ENCODE peak calls at places on chromosome 5, in six cellular contexts. One of them, this sample, is unnamed.

GRCh38 chr5:15492545-15492944 is 7.4 kb upstream of the FBXL7 start:
- DNase-seq in heart right ventricle: no peak
- DNase-seq in astrocyte of the spinal cord: no peak
- DNase-seq in CD8-positive, alpha-beta T cell: no peak
- DNase-seq in left lung: no peak
- DNase-seq in iPS DF 6.9: no peak
- DNase-seq in this sample: no peak

GRCh38 chr5:103669615-103670014 is 107.0 kb upstream of the NUDT12 start:
- DNase-seq in heart right ventricle: no peak
- DNase-seq in astrocyte of the spinal cord: no peak
- DNase-seq in CD8-positive, alpha-beta T cell: no peak
- DNase-seq in left lung: no peak
- DNase-seq in iPS DF 6.9: no peak
- DNase-seq in this sample: no peak

GRCh38 chr5:93586948-93587918 is 4.2 kb downstream of the NR2F1 start:
- DNase-seq in heart right ventricle: no peak
- DNase-seq in astrocyte of the spinal cord: peak; percentile 66
- DNase-seq in CD8-positive, alpha-beta T cell: no peak
- DNase-seq in left lung: no peak
- DNase-seq in iPS DF 6.9: no peak
- DNase-seq in this sample: no peak

GRCh38 chr5:176676361-176676824 is 29.1 kb downstream of the TSPAN17 start:
- DNase-seq in heart right ventricle: peak; percentile 73
- DNase-seq in astrocyte of the spinal cord: peak; percentile 8
- DNase-seq in CD8-positive, alpha-beta T cell: no peak
- DNase-seq in left lung: no peak
- DNase-seq in iPS DF 6.9: no peak
- DNase-seq in this sample: no peak

GRCh38 chr5:15365040-15365439 is 134.9 kb upstream of the FBXL7 start:
- DNase-seq in heart right ventricle: no peak
- DNase-seq in astrocyte of the spinal cord: peak; percentile 3
- DNase-seq in CD8-positive, alpha-beta T cell: no peak
- DNase-seq in left lung: no peak
- DNase-seq in iPS DF 6.9: no peak
- DNase-seq in this sample: no peak

GRCh38 chr5:14118551-14119320 is 24.4 kb upstream of the TRIO start:
- DNase-seq in heart right ventricle: peak; percentile 46
- DNase-seq in astrocyte of the spinal cord: no peak
- DNase-seq in CD8-positive, alpha-beta T cell: no peak
- DNase-seq in left lung: no peak
- DNase-seq in iPS DF 6.9: no peak
- DNase-seq in this sample: no peak

GRCh38 chr5:142003266-142003800 is 9.5 kb downstream of the GNPDA1 start:
- DNase-seq in heart right ventricle: no peak
- DNase-seq in astrocyte of the spinal cord: no peak
- DNase-seq in CD8-positive, alpha-beta T cell: no peak
- DNase-seq in left lung: no peak
- DNase-seq in iPS DF 6.9: no peak
- DNase-seq in this sample: no peak

GRCh38 chr5:54663876-54664275 is 146.3 kb downstream of the SNX18 start:
- DNase-seq in heart right ventricle: no peak
- DNase-seq in astrocyte of the spinal cord: peak; percentile 92
- DNase-seq in CD8-positive, alpha-beta T cell: no peak
- DNase-seq in left lung: no peak
- DNase-seq in iPS DF 6.9: no peak
- DNase-seq in this sample: no peak

GRCh38 chr5:38782185-38782584 is 63.6 kb upstream of the OSMR start:
- DNase-seq in heart right ventricle: no peak
- DNase-seq in astrocyte of the spinal cord: no peak
- DNase-seq in CD8-positive, alpha-beta T cell: no peak
- DNase-seq in left lung: no peak
- DNase-seq in iPS DF 6.9: no peak
- DNase-seq in this sample: no peak

GRCh38 chr5:20680718-20681302 is 692.8 kb upstream of the CDH18 start:
- DNase-seq in heart right ventricle: no peak
- DNase-seq in astrocyte of the spinal cord: no peak
- DNase-seq in CD8-positive, alpha-beta T cell: no peak
- DNase-seq in left lung: no peak
- DNase-seq in iPS DF 6.9: no peak
- DNase-seq in this sample: no peak

GRCh38 chr5:43409809-43410271 is 2.4 kb downstream of the CCL28 start:
- DNase-seq in heart right ventricle: no peak
- DNase-seq in astrocyte of the spinal cord: no peak
- DNase-seq in CD8-positive, alpha-beta T cell: no peak
- DNase-seq in left lung: peak; percentile 55
- DNase-seq in iPS DF 6.9: no peak
- DNase-seq in this sample: peak; percentile 77

GRCh38 chr5:438481-438981 is 4.4 kb upstream of the EXOC3 start:
- DNase-seq in heart right ventricle: no peak
- DNase-seq in astrocyte of the spinal cord: no peak
- DNase-seq in CD8-positive, alpha-beta T cell: no peak
- DNase-seq in left lung: no peak
- DNase-seq in iPS DF 6.9: no peak
- DNase-seq in this sample: no peak

GRCh38 chr5:55702612-55703345 is 9.3 kb downstream of the SLC38A9 start:
- DNase-seq in heart right ventricle: no peak
- DNase-seq in astrocyte of the spinal cord: no peak
- DNase-seq in CD8-positive, alpha-beta T cell: no peak
- DNase-seq in left lung: no peak
- DNase-seq in iPS DF 6.9: no peak
- DNase-seq in this sample: no peak

GRCh38 chr5:59496524-59497134 is 396.9 kb downstream of the PDE4D start:
- DNase-seq in heart right ventricle: no peak
- DNase-seq in astrocyte of the spinal cord: no peak
- DNase-seq in CD8-positive, alpha-beta T cell: no peak
- DNase-seq in left lung: no peak
- DNase-seq in iPS DF 6.9: peak; percentile 45
- DNase-seq in this sample: peak; percentile 33

GRCh38 chr5:131589510-131590348 is 45.3 kb downstream of the RAPGEF6 start:
- DNase-seq in heart right ventricle: no peak
- DNase-seq in astrocyte of the spinal cord: peak; percentile 56
- DNase-seq in CD8-positive, alpha-beta T cell: peak; percentile 8
- DNase-seq in left lung: no peak
- DNase-seq in iPS DF 6.9: peak; percentile 18
- DNase-seq in this sample: no peak

GRCh38 chr5:91151947-91152346 is 231.2 kb downstream of the ARRDC3 start:
- DNase-seq in heart right ventricle: peak; percentile 55
- DNase-seq in astrocyte of the spinal cord: peak; percentile 75
- DNase-seq in CD8-positive, alpha-beta T cell: no peak
- DNase-seq in left lung: peak; percentile 68
- DNase-seq in iPS DF 6.9: no peak
- DNase-seq in this sample: no peak

GRCh38 chr5:61768692-61769281 is 436.7 kb downstream of the ZSWIM6 start:
- DNase-seq in heart right ventricle: no peak
- DNase-seq in astrocyte of the spinal cord: peak; percentile 9
- DNase-seq in CD8-positive, alpha-beta T cell: no peak
- DNase-seq in left lung: no peak
- DNase-seq in iPS DF 6.9: peak; percentile 75
- DNase-seq in this sample: peak; percentile 61

GRCh38 chr5:93748875-93749397 is 7.5 kb upstream of the POU5F2 start:
- DNase-seq in heart right ventricle: no peak
- DNase-seq in astrocyte of the spinal cord: no peak
- DNase-seq in CD8-positive, alpha-beta T cell: no peak
- DNase-seq in left lung: no peak
- DNase-seq in iPS DF 6.9: no peak
- DNase-seq in this sample: no peak

GRCh38 chr5:14373685-14374084 is 207.9 kb upstream of the OTULINL start:
- DNase-seq in heart right ventricle: no peak
- DNase-seq in astrocyte of the spinal cord: no peak
- DNase-seq in CD8-positive, alpha-beta T cell: no peak
- DNase-seq in left lung: no peak
- DNase-seq in iPS DF 6.9: no peak
- DNase-seq in this sample: no peak

GRCh38 chr5:113478691-113479090 is 9.6 kb downstream of the MCC start:
- DNase-seq in heart right ventricle: no peak
- DNase-seq in astrocyte of the spinal cord: no peak
- DNase-seq in CD8-positive, alpha-beta T cell: no peak
- DNase-seq in left lung: no peak
- DNase-seq in iPS DF 6.9: no peak
- DNase-seq in this sample: no peak

GRCh38 chr5:166942948-166943347 is 1348.5 kb upstream of the WWC1 start:
- DNase-seq in heart right ventricle: no peak
- DNase-seq in astrocyte of the spinal cord: no peak
- DNase-seq in CD8-positive, alpha-beta T cell: no peak
- DNase-seq in left lung: no peak
- DNase-seq in iPS DF 6.9: no peak
- DNase-seq in this sample: no peak

GRCh38 chr5:111511174-111512025 is 935 bp downstream of the STARD4 start:
- DNase-seq in heart right ventricle: no peak
- DNase-seq in astrocyte of the spinal cord: peak; percentile 45
- DNase-seq in CD8-positive, alpha-beta T cell: no peak
- DNase-seq in left lung: no peak
- DNase-seq in iPS DF 6.9: no peak
- DNase-seq in this sample: no peak

GRCh38 chr5:111513175-111513520 is 813 bp upstream of the STARD4 start:
- DNase-seq in heart right ventricle: no peak
- DNase-seq in astrocyte of the spinal cord: no peak
- DNase-seq in CD8-positive, alpha-beta T cell: no peak
- DNase-seq in left lung: no peak
- DNase-seq in iPS DF 6.9: no peak
- DNase-seq in this sample: no peak

GRCh38 chr5:111512026-111512405 is 319 bp downstream of the STARD4 start:
- DNase-seq in heart right ventricle: peak; percentile 44
- DNase-seq in astrocyte of the spinal cord: peak; percentile 61
- DNase-seq in CD8-positive, alpha-beta T cell: no peak
- DNase-seq in left lung: no peak
- DNase-seq in iPS DF 6.9: no peak
- DNase-seq in this sample: no peak

GRCh38 chr5:111512406-111513174 is at the start of gene STARD4:
- DNase-seq in heart right ventricle: peak; percentile 97
- DNase-seq in astrocyte of the spinal cord: peak; percentile 97
- DNase-seq in CD8-positive, alpha-beta T cell: peak; percentile 94
- DNase-seq in left lung: peak; percentile 96
- DNase-seq in iPS DF 6.9: peak; percentile 90
- DNase-seq in this sample: peak; percentile 93

DNA sequence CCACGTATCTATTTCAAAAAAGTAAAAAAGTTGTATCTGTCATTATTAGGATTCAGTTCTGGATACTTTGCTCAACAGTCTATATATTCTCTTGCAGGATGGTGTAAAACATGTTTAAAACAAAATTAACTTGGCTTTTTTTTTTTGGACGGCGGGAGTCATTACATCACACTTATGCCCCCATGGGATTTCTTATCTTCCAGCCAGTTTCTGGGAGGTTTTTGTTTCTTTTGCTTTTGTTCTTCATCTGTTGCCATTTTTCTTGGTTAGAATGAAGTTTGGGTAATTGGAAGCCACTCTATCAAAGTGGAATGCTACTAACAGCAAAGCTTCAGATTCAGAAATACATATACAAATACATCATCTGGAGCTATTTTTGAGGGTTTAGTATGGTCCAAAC is 1.8 kb upstream of the STARD4 start:
- DNase-seq in heart right ventricle: no peak
- DNase-seq in astrocyte of the spinal cord: no peak
- DNase-seq in CD8-positive, alpha-beta T cell: no peak
- DNase-seq in left lung: no peak
- DNase-seq in iPS DF 6.9: no peak
- DNase-seq in this sample: no peak
- H3K4me3 ChIP-seq in heart right ventricle: no peak overlapping the region
- H3K4me3 ChIP-seq in astrocyte of the spinal cord: no peak overlapping the region
- H3K4me3 ChIP-seq in CD8-positive, alpha-beta T cell: no peak overlapping the region
- H3K4me3 ChIP-seq in left lung: no peak overlapping the region
- H3K4me3 ChIP-seq in iPS DF 6.9: no peak overlapping the region
- H3K4me3 ChIP-seq in this sample: no peak overlapping the region

GRCh38 chr5:171980729-171981128 is 25.7 kb downstream of the FBXW11 start:
- DNase-seq in heart right ventricle: no peak
- DNase-seq in astrocyte of the spinal cord: no peak
- DNase-seq in CD8-positive, alpha-beta T cell: no peak
- DNase-seq in left lung: no peak
- DNase-seq in iPS DF 6.9: peak; percentile 41
- DNase-seq in this sample: no peak
- H3K4me3 ChIP-seq in heart right ventricle: no peak overlapping the region
- H3K4me3 ChIP-seq in astrocyte of the spinal cord: no peak overlapping the region
- H3K4me3 ChIP-seq in CD8-positive, alpha-beta T cell: no peak overlapping the region
- H3K4me3 ChIP-seq in left lung: no peak overlapping the region
- H3K4me3 ChIP-seq in iPS DF 6.9: no peak overlapping the region
- H3K4me3 ChIP-seq in this sample: no peak overlapping the region

DNA sequence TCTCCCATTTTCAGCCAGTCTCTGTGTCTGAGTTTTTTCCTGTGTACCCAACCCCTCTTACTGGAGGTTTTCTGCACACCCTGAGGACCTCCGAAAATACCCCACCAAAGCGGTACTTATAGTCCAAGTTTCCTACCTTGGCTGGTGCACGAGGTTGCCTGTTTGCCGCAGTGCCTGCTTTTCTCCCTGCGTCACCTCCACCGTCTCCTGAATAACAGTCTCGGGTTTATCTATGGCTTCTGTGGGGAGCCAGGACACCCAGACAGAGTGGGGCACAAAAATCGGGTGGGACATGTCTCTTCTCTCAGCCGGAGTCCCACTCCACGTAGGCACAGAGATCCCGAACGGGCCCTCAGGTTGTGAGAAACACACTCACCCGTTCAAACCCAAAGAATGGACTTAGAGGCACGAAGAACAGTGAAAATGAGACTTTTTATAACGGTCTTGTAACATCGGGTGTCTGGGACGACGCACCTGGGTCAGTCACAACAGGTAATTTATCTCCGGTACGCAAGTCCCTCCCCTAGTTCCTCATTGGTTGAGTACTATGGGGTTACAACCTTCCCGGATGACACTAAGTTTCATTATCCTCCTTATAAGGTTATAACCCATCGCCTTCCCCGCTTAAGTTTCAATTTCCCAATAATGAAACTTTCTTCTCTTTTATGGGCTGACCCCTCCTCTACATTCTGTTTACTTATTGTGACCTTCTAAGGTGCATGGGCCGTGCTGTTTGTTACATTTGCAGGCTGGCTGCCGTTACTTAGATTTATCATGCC is 970.2 kb upstream of the COX7C start:
- DNase-seq in heart right ventricle: no peak
- DNase-seq in astrocyte of the spinal cord: no peak
- DNase-seq in CD8-positive, alpha-beta T cell: no peak
- DNase-seq in left lung: no peak
- DNase-seq in iPS DF 6.9: no peak
- DNase-seq in this sample: no peak
- H3K4me3 ChIP-seq in heart right ventricle: no peak overlapping the region
- H3K4me3 ChIP-seq in astrocyte of the spinal cord: no peak overlapping the region
- H3K4me3 ChIP-seq in CD8-positive, alpha-beta T cell: no peak overlapping the region
- H3K4me3 ChIP-seq in left lung: no peak overlapping the region
- H3K4me3 ChIP-seq in iPS DF 6.9: no peak overlapping the region
- H3K4me3 ChIP-seq in this sample: no peak overlapping the region

DNA sequence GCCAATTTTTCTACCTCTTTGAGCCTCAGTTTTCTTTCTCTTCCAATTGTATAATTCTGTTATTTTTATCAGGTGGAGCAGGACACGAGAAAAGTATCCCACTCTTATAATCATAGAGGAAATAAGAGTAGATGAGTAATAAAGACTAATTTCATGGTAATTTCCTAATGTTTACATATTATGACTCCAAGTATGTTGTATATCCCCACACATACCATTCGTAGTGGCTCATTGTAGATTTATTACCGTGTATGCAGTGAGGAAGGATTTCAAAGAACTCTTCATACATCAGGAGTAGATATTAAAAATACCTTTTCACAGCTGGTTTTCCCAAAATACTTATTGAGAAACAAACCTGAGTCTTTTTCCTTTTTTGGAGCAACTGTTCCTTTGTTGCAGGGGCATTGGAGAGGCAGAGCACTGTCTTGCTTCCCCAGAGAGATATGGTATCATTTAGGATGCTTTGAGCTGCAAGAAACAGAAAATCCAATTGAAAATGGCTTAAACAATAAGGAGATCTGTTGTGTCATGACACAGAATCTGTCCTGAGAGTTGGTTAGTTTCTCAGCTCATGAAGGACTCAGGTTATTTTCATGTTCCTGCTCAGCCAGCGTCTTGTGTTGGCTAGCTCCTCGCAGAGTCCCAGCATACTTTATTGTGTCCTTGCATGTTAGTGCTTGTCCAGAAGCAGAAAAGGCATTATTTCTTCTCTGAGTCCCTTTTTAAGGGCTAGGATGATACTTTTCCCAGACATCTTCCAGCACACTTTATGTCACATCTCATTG is 291.2 kb downstream of the ARHGAP26 start:
- DNase-seq in heart right ventricle: no peak
- DNase-seq in astrocyte of the spinal cord: peak; percentile 79
- DNase-seq in CD8-positive, alpha-beta T cell: no peak
- DNase-seq in left lung: no peak
- DNase-seq in iPS DF 6.9: no peak
- DNase-seq in this sample: no peak
- H3K4me3 ChIP-seq in heart right ventricle: no peak overlapping the region
- H3K4me3 ChIP-seq in astrocyte of the spinal cord: no peak overlapping the region
- H3K4me3 ChIP-seq in CD8-positive, alpha-beta T cell: no peak overlapping the region
- H3K4me3 ChIP-seq in left lung: no peak overlapping the region
- H3K4me3 ChIP-seq in iPS DF 6.9: no peak overlapping the region
- H3K4me3 ChIP-seq in this sample: no peak overlapping the region